ENCODE peak calls at places on chromosomes 11 and 22, in six cellular contexts. A, F, R, O, V and X are unnamed samples.

GRCh38 chr22:26428515-26429457 is at the start of gene ASPHD2:
- DNase-seq in A (peak), V (peak), R (peak), O (peak), F (peak), X (peak)

GRCh38 chr11:18774801-18775200 is 16.8 kb downstream of the PTPN5 start:
- DNase-seq in O (no peak), F (no peak), A (no peak), V (no peak), R (no peak), X (no peak)

GRCh38 chr11:60844045-60844869 is 2.3 kb downstream of the CCDC86 start:
- DNase-seq in A (no peak), F (peak), V (no peak), O (no peak), R (peak), X (no peak)

GRCh38 chr22:37983860-37984791 is at the start of gene SOX10:
- DNase-seq in F (no peak), V (no peak), R (no peak), A (no peak), O (peak), X (no peak)

GRCh38 chr11:10892250-10892649 is 34.4 kb upstream of the ZBED5 start:
- DNase-seq in R (no peak), F (no peak), O (no peak), A (no peak), V (no peak), X (no peak)

GRCh38 chr22:37549704-37550059 is 10.6 kb upstream of the CDC42EP1 start:
- DNase-seq in O (no peak), A (no peak), V (no peak), R (peak), F (peak), X (peak)

GRCh38 chr11:132471491-132471890 is 1060.8 kb downstream of the OPCML start:
- DNase-seq in F (peak), V (no peak), A (no peak), R (no peak), O (no peak), X (no peak)

GRCh38 chr11:57456960-57457642 is 3.2 kb upstream of the RTN4RL2 start:
- DNase-seq in F (peak), V (peak), R (peak), O (peak), A (peak), X (peak)

GRCh38 chr22:35705141-35705540 is 12.5 kb upstream of the APOL5 start:
- DNase-seq in A (no peak), F (peak), O (no peak), V (no peak), R (no peak), X (peak)

GRCh38 chr11:103031834-103032233 is 60.1 kb downstream of the DCUN1D5 start:
- DNase-seq in A (no peak), O (no peak), R (no peak), F (peak), V (no peak), X (no peak)

GRCh38 chr11:66686801-66687750 is 9.4 kb upstream of the RBM4B start:
- DNase-seq in F (no peak), A (no peak), V (no peak), O (no peak), R (no peak), X (no peak)

GRCh38 chr11:130606781-130607511 is 158.5 kb downstream of the ADAMTS15 start:
- DNase-seq in V (no peak), F (peak), O (peak), R (no peak), A (no peak), X (no peak)

GRCh38 chr22:23829845-23830372 is 8.9 kb downstream of the DERL3 start:
- DNase-seq in A (no peak), R (no peak), O (no peak), F (peak), V (no peak), X (no peak)

GRCh38 chr11:64466115-64466718 is 107.3 kb downstream of the RPS6KA4 start:
- DNase-seq in O (no peak), A (no peak), F (no peak), R (no peak), V (no peak), X (no peak)

GRCh38 chr11:4636962-4637661 is at the start of gene OR51D1:
- DNase-seq in V (peak), R (peak), F (peak), A (peak), O (peak), X (peak)

GRCh38 chr11:132838621-132839020 is 693.7 kb downstream of the OPCML start:
- DNase-seq in F (peak), R (no peak), O (no peak), V (no peak), A (no peak), X (peak)

GRCh38 chr11:125926682-125927081 is 19.2 kb upstream of the VSIG10L2 start:
- DNase-seq in A (no peak), V (no peak), F (no peak), R (no peak), O (no peak), X (no peak)

GRCh38 chr11:612961-613300 is 2.8 kb downstream of the IRF7 start:
- DNase-seq in F (no peak), R (no peak), O (no peak), V (no peak), A (peak), X (no peak)

GRCh38 chr22:21445437-21446127 is 21.6 kb upstream of the TMEM191C start:
- DNase-seq in A (peak), V (peak), F (no peak), O (no peak), R (no peak), X (no peak)

GRCh38 chr22:44883011-44883421 is 126.8 kb downstream of the PHF21B start:
- DNase-seq in V (no peak), F (no peak), O (no peak), A (no peak), R (no peak), X (no peak)

GRCh38 chr11:72079776-72080325 is 491 bp downstream of the NUMA1 start:
- DNase-seq in F (no peak), O (no peak), V (peak), A (peak), R (no peak), X (no peak)

GRCh38 chr11:6127881-6128280 is 20.4 kb downstream of the OR56B4 start:
- DNase-seq in F (no peak), O (no peak), R (no peak), A (no peak), V (no peak), X (no peak)

GRCh38 chr11:79116600-79116999 is 324.2 kb downstream of the TENM4 start:
- DNase-seq in O (no peak), A (no peak), V (no peak), R (no peak), F (no peak), X (peak)

GRCh38 chr11:17514476-17514875 is 29.7 kb downstream of the USH1C start:
- DNase-seq in A (no peak), O (no peak), R (no peak), V (no peak), F (no peak), X (no peak)

GRCh38 chr11:118434553-118435232 is 1.6 kb upstream of the KMT2A start:
- DNase-seq in R (peak), F (no peak), A (peak), V (peak), O (peak), X (no peak)

GRCh38 chr11:71322192-71322735 is 69.9 kb upstream of the SHANK2 start:
- DNase-seq in R (no peak), F (no peak), V (peak), O (no peak), A (no peak), X (no peak)

GRCh38 chr11:119115484-119116234 is 5.7 kb upstream of the HINFP start:
- DNase-seq in R (peak), A (peak), V (no peak), F (no peak), O (no peak), X (no peak)

GRCh38 chr11:85029964-85030363 is 597.2 kb downstream of the DLG2 start:
- DNase-seq in V (no peak), O (no peak), R (no peak), A (no peak), F (no peak), X (no peak)

GRCh38 chr11:116838321-116839084 is 1.1 kb upstream of the APOA1 start:
- DNase-seq in F (no peak), V (peak), R (no peak), O (no peak), A (no peak), X (no peak)

GRCh38 chr11:134634897-134635831 is 223.1 kb upstream of the B3GAT1 start:
- DNase-seq in V (no peak), O (no peak), F (no peak), R (no peak), A (no peak), X (no peak)

GRCh38 chr11:112113539-112114457 is 27.1 kb downstream of the SDHD start:
- DNase-seq in A (no peak), F (peak), R (no peak), O (peak), V (no peak), X (peak)

GRCh38 chr11:90294091-90294490 is 71.2 kb upstream of the CHORDC1 start:
- DNase-seq in R (no peak), A (no peak), F (no peak), V (no peak), O (no peak), X (no peak)

GRCh38 chr11:90286640-90287039 is 63.8 kb upstream of the CHORDC1 start:
- DNase-seq in V (no peak), F (no peak), R (no peak), A (no peak), O (no peak), X (no peak)

GRCh38 chr11:90288207-90288821 is 65.5 kb upstream of the CHORDC1 start:
- DNase-seq in O (no peak), R (no peak), F (peak), V (no peak), A (no peak), X (peak)
- TF ChIP-seq CTCF in O (peak), R (peak), F (peak), V (peak), A (no peak), X (peak)

DNA sequence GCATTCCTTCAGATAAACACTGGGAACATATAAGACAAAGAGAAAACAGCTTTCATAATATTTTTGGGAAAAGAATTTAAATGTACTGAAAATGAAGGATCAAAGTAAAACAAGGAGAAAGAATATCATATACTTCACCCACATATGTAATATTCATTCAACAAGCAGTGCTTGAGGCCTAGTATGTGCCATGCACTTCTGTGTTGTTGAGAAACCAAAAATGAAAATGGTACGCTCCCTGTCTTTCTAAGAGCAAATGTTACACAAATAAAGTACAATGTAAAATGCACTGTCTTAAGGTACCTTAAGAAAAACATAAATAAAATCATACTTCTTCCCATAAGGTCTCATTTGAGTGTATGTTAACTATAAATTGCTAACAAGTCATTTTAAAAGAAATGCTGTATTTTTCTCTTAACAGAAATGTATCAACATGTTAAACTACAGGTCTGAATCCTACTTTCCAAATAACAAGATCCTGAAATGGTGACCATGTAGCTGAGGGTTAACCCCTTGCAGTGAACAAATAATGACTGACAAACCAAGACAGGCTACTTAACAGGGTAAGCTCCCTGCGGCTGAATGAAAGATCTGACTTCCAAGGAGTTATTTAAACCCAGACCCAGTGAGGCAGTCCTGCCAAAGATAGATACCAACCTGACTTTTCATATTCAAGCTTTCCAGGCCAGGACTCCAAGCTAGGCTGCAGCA is 377.6 kb downstream of the DCDC1 start:
- DNase-seq in A (no peak), R (no peak), V (no peak), F (no peak), O (no peak), X (no peak)
- TF ChIP-seq CTCF in A (no peak), R (no peak), V (no peak), F (no peak), O (no peak), X (no peak)

GRCh38 chr11:122709042-122709760 is 53.7 kb downstream of the UBASH3B start:
- DNase-seq in V (no peak), O (no peak), A (no peak), R (no peak), F (peak), X (peak)

GRCh38 chr11:122714484-122714883 is 59.0 kb downstream of the UBASH3B start:
- DNase-seq in R (peak), V (no peak), F (no peak), O (no peak), A (no peak), X (no peak)

GRCh38 chr11:122714021-122714420 is 58.5 kb downstream of the UBASH3B start:
- DNase-seq in F (no peak), R (no peak), A (no peak), O (no peak), V (no peak), X (no peak)

GRCh38 chr11:122711362-122711761 is 55.8 kb downstream of the UBASH3B start:
- DNase-seq in O (no peak), V (peak), R (no peak), A (no peak), F (no peak), X (peak)

DNA sequence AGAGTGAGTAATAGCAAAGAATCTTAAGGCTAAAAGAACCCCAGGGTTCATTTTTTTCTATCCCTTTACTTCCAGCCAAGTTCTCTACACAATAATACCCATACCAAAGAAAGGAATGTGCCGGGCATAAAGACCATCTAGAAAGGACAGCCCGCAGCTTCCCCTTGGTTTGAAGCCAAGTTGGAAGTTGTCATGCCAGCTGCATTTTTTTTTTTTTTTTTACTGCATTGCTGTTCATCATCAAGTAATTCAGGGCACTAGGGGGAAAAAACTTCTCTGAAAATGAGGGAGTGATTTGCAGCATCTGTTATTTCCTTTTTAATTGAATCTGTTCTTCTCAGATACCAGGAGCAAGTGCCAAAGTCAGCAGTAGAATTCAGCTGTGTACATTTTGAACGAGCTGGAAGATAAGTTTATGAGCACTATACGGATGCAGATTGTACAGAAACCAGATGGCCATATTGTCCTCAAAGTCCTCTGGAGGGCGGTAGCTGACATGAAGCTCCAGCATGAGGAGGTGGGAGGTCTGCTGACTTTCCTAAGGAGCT is 56.4 kb downstream of the UBASH3B start:
- DNase-seq in O (no peak), R (peak), A (no peak), V (peak), F (peak), X (peak)
- TF ChIP-seq CTCF in O (no peak), R (no peak), A (no peak), V (no peak), F (peak), X (no peak)

DNA sequence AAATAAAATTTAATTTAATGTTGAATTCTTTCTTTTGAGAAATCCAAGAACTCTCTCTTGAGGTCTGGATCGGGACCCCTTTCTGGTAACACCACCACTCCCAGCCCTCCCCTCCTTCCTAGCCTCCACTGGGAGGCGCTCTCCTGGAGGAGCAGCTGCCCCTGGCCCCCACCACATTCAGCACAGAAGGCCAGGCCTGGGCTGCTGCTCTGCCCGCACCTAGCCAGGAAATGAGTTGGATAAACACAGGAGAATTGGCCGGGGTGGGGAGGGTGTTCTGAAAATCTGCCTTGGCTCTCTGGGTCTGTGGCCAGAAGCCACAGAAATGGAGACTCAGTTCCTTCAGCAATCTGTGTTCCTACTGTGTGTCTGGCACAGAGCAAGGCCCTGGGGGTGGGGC is 31.2 kb downstream of the C22orf42 start:
- DNase-seq in O (no peak), A (no peak), F (no peak), V (no peak), R (no peak), X (no peak)
- TF ChIP-seq CTCF in O (peak), A (no peak), F (no peak), V (no peak), R (no peak), X (peak)

DNA sequence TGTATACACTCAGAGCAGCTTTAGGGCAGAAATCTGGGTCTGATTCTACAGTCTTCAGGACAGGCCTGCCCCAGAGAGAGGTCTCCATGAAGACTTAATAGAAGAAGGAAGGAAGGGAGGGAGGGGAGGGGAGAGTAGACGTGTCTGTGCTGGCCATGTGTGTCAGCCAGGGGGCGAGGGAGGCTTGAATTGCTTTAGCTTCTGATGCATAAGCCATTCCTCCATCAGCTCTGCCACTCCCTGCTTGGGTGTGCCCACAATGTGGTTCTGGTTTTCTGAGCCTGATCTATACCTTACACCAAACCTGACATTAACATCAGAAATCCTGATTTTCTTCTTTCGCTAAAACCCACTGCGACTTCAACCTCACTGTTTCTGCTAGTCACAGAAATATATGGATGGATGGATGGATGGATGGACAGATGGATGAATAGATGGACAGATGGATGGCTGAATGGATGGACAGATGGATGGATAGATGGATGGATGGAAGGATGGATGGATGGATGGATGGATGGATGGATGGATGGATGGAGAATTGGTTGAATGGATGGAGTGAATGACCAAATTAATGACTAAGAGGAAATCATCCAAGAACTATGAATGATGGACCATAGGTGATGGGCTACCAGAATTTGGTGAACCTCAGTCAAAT is 56.5 kb upstream of the PRDM11 start:
- DNase-seq in V (no peak), R (peak), A (no peak), F (peak), O (no peak), X (peak)
- TF ChIP-seq CTCF in V (no peak), R (no peak), A (no peak), F (peak), O (no peak), X (no peak)

DNA sequence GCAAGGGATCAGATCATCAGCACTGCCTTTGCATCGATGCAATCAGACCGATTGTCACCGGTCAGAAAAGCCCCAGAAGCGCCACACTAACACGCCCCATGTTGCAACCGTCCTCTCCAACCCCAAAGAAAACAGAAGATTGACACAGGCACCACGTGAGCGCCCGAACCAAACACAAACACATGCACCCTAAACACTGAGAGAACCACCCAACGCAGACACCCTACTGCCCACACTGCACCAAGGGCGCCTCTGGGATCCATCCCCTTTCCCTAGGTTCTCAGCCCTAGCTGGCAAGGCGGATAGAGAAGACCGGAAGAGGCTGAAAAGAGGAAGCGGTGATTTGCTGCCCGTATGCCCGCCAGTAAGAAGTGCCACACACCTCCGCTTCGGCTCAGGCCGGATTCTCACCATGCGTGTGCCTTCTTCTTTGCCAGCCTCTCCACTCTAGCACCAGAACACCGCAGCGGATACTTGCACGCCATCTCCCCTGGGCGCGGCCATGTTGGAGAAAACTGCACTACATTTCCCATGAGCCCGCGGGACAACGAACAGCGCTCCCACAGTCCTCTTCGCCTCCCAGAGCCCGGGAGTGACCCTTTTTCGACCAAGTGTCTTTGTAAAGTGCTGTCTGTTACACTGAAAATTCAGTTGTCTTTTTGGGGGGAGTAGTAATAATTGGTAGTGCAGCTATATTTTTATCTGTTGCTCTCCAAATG is at the start of gene ALKBH8:
- DNase-seq in V (peak), F (peak), O (peak), A (peak), R (peak), X (peak)
- TF ChIP-seq CTCF in V (no peak), F (no peak), O (no peak), A (no peak), R (no peak), X (no peak)